ENCODE peak calls at places on chromosomes 12 and 14, in nine cellular contexts. One of them, this sample, is unnamed.

GRCh38 chr12:115988629-115989563 is 288.6 kb downstream of the MED13L start:
- DNase-seq in activated T-cell treated with anti-CD3 and anti-CD28 coated beads for 1 hour: no peak
- DNase-seq in stomach: no peak
- DNase-seq in ELR: no peak
- DNase-seq in activated naive CD8-positive, alpha-beta T cell treated with anti-CD3 and anti-CD28 coated beads, Interleukin-2, amount 50 U/mL, for 24 hours: no peak
- DNase-seq in KG1: no peak
- DNase-seq in stimulated activated CD4-positive, alpha-beta T cell treated with anti-CD3 and anti-CD28 coated beads, Interleukin-12 subunit alpha, Interleukin-12 subunit beta, amount 100 ng/mL, for 4 hours: no peak
- DNase-seq in GF-D8: no peak
- DNase-seq in SW480: no peak
- DNase-seq in this sample: no peak

GRCh38 chr14:72543325-72543724 is 350.6 kb downstream of the DPF3 start:
- DNase-seq in activated naive CD8-positive, alpha-beta T cell treated with anti-CD3 and anti-CD28 coated beads, Interleukin-2, amount 50 U/mL, for 24 hours: no peak
- DNase-seq in SW480: no peak
- DNase-seq in stomach: no peak
- DNase-seq in ELR: no peak
- DNase-seq in stimulated activated CD4-positive, alpha-beta T cell treated with anti-CD3 and anti-CD28 coated beads, Interleukin-12 subunit alpha, Interleukin-12 subunit beta, amount 100 ng/mL, for 4 hours: no peak
- DNase-seq in activated T-cell treated with anti-CD3 and anti-CD28 coated beads for 1 hour: no peak
- DNase-seq in GF-D8: no peak
- DNase-seq in KG1: no peak
- DNase-seq in this sample: no peak

GRCh38 chr14:104889374-104889755 is 24.3 kb downstream of the CEP170B start:
- DNase-seq in stomach: no peak
- DNase-seq in ELR: no peak
- DNase-seq in activated naive CD8-positive, alpha-beta T cell treated with anti-CD3 and anti-CD28 coated beads, Interleukin-2, amount 50 U/mL, for 24 hours: peak
- DNase-seq in stimulated activated CD4-positive, alpha-beta T cell treated with anti-CD3 and anti-CD28 coated beads, Interleukin-12 subunit alpha, Interleukin-12 subunit beta, amount 100 ng/mL, for 4 hours: no peak
- DNase-seq in KG1: no peak
- DNase-seq in activated T-cell treated with anti-CD3 and anti-CD28 coated beads for 1 hour: no peak
- DNase-seq in SW480: no peak
- DNase-seq in GF-D8: no peak
- DNase-seq in this sample: no peak

GRCh38 chr12:117774986-117775775 is 193.6 kb downstream of the KSR2 start:
- DNase-seq in stomach: no peak
- DNase-seq in stimulated activated CD4-positive, alpha-beta T cell treated with anti-CD3 and anti-CD28 coated beads, Interleukin-12 subunit alpha, Interleukin-12 subunit beta, amount 100 ng/mL, for 4 hours: no peak
- DNase-seq in activated T-cell treated with anti-CD3 and anti-CD28 coated beads for 1 hour: no peak
- DNase-seq in KG1: no peak
- DNase-seq in activated naive CD8-positive, alpha-beta T cell treated with anti-CD3 and anti-CD28 coated beads, Interleukin-2, amount 50 U/mL, for 24 hours: no peak
- DNase-seq in GF-D8: no peak
- DNase-seq in ELR: no peak
- DNase-seq in SW480: no peak
- DNase-seq in this sample: no peak

GRCh38 chr14:97248973-97249372 is 451.8 kb downstream of the VRK1 start:
- DNase-seq in stimulated activated CD4-positive, alpha-beta T cell treated with anti-CD3 and anti-CD28 coated beads, Interleukin-12 subunit alpha, Interleukin-12 subunit beta, amount 100 ng/mL, for 4 hours: no peak
- DNase-seq in activated naive CD8-positive, alpha-beta T cell treated with anti-CD3 and anti-CD28 coated beads, Interleukin-2, amount 50 U/mL, for 24 hours: no peak
- DNase-seq in ELR: no peak
- DNase-seq in GF-D8: no peak
- DNase-seq in stomach: no peak
- DNase-seq in SW480: no peak
- DNase-seq in activated T-cell treated with anti-CD3 and anti-CD28 coated beads for 1 hour: no peak
- DNase-seq in KG1: no peak
- DNase-seq in this sample: no peak

GRCh38 chr12:109582636-109583035 is 9.0 kb downstream of the MVK start:
- DNase-seq in SW480: peak
- DNase-seq in GF-D8: no peak
- DNase-seq in ELR: peak
- DNase-seq in stimulated activated CD4-positive, alpha-beta T cell treated with anti-CD3 and anti-CD28 coated beads, Interleukin-12 subunit alpha, Interleukin-12 subunit beta, amount 100 ng/mL, for 4 hours: no peak
- DNase-seq in stomach: no peak
- DNase-seq in activated T-cell treated with anti-CD3 and anti-CD28 coated beads for 1 hour: no peak
- DNase-seq in activated naive CD8-positive, alpha-beta T cell treated with anti-CD3 and anti-CD28 coated beads, Interleukin-2, amount 50 U/mL, for 24 hours: no peak
- DNase-seq in KG1: no peak
- DNase-seq in this sample: no peak

GRCh38 chr12:76085159-76085868 is 829 bp upstream of the NAP1L1 start:
- DNase-seq in ELR: peak
- DNase-seq in activated T-cell treated with anti-CD3 and anti-CD28 coated beads for 1 hour: peak
- DNase-seq in stomach: no peak
- DNase-seq in GF-D8: peak
- DNase-seq in KG1: no peak
- DNase-seq in activated naive CD8-positive, alpha-beta T cell treated with anti-CD3 and anti-CD28 coated beads, Interleukin-2, amount 50 U/mL, for 24 hours: peak
- DNase-seq in SW480: no peak
- DNase-seq in stimulated activated CD4-positive, alpha-beta T cell treated with anti-CD3 and anti-CD28 coated beads, Interleukin-12 subunit alpha, Interleukin-12 subunit beta, amount 100 ng/mL, for 4 hours: no peak
- DNase-seq in this sample: no peak

GRCh38 chr12:121797937-121798801 is 4.7 kb upstream of the RHOF start:
- DNase-seq in activated T-cell treated with anti-CD3 and anti-CD28 coated beads for 1 hour: no peak
- DNase-seq in stimulated activated CD4-positive, alpha-beta T cell treated with anti-CD3 and anti-CD28 coated beads, Interleukin-12 subunit alpha, Interleukin-12 subunit beta, amount 100 ng/mL, for 4 hours: no peak
- DNase-seq in GF-D8: no peak
- DNase-seq in ELR: no peak
- DNase-seq in stomach: peak
- DNase-seq in SW480: peak
- DNase-seq in KG1: no peak
- DNase-seq in activated naive CD8-positive, alpha-beta T cell treated with anti-CD3 and anti-CD28 coated beads, Interleukin-2, amount 50 U/mL, for 24 hours: no peak
- DNase-seq in this sample: no peak

GRCh38 chr12:57049890-57050289 is at the start of gene MYO1A:
- DNase-seq in SW480: peak
- DNase-seq in activated T-cell treated with anti-CD3 and anti-CD28 coated beads for 1 hour: no peak
- DNase-seq in stomach: peak
- DNase-seq in stimulated activated CD4-positive, alpha-beta T cell treated with anti-CD3 and anti-CD28 coated beads, Interleukin-12 subunit alpha, Interleukin-12 subunit beta, amount 100 ng/mL, for 4 hours: no peak
- DNase-seq in GF-D8: no peak
- DNase-seq in activated naive CD8-positive, alpha-beta T cell treated with anti-CD3 and anti-CD28 coated beads, Interleukin-2, amount 50 U/mL, for 24 hours: no peak
- DNase-seq in ELR: peak
- DNase-seq in KG1: no peak
- DNase-seq in this sample: peak

GRCh38 chr12:93868771-93869170 is 191.6 kb downstream of the CRADD start:
- DNase-seq in GF-D8: no peak
- DNase-seq in SW480: no peak
- DNase-seq in activated T-cell treated with anti-CD3 and anti-CD28 coated beads for 1 hour: no peak
- DNase-seq in ELR: no peak
- DNase-seq in stomach: no peak
- DNase-seq in activated naive CD8-positive, alpha-beta T cell treated with anti-CD3 and anti-CD28 coated beads, Interleukin-2, amount 50 U/mL, for 24 hours: no peak
- DNase-seq in stimulated activated CD4-positive, alpha-beta T cell treated with anti-CD3 and anti-CD28 coated beads, Interleukin-12 subunit alpha, Interleukin-12 subunit beta, amount 100 ng/mL, for 4 hours: no peak
- DNase-seq in KG1: no peak
- DNase-seq in this sample: no peak

GRCh38 chr12:68040450-68041075 is 51.3 kb downstream of the IFNG-AS1 start:
- DNase-seq in ELR: peak
- DNase-seq in stimulated activated CD4-positive, alpha-beta T cell treated with anti-CD3 and anti-CD28 coated beads, Interleukin-12 subunit alpha, Interleukin-12 subunit beta, amount 100 ng/mL, for 4 hours: peak
- DNase-seq in activated naive CD8-positive, alpha-beta T cell treated with anti-CD3 and anti-CD28 coated beads, Interleukin-2, amount 50 U/mL, for 24 hours: peak
- DNase-seq in stomach: peak
- DNase-seq in activated T-cell treated with anti-CD3 and anti-CD28 coated beads for 1 hour: peak
- DNase-seq in SW480: peak
- DNase-seq in GF-D8: no peak
- DNase-seq in KG1: peak
- DNase-seq in this sample: peak

This sample was measured in HT-29.